ENCODE peak calls at places on chromosomes 3 and 15, in seven cellular contexts. I is adrenal gland, Z is OCI-LY7, D is cardiac muscle cell, O is adipocyte, G is neuronal stem cell, L is GM23248. X is an unnamed sample.

GRCh38 chr15:98776607-98777281 is 128.4 kb downstream of the IGF1R start:
- DNase-seq in I (peak; percentile 72), Z (no peak), D (peak; percentile 35), O (peak; percentile 40), G (no peak), L (peak; percentile 59), X (peak; percentile 98)

GRCh38 chr3:8655387-8655835 is 10.8 kb upstream of the SSUH2 start:
- DNase-seq in I (no peak), Z (no peak), D (no peak), O (no peak), G (no peak), L (no peak), X (no peak)

GRCh38 chr3:64505419-64505818 is 182.4 kb downstream of the ADAMTS9 start:
- DNase-seq in I (no peak), Z (no peak), D (no peak), O (peak; percentile 46), G (no peak), L (no peak), X (no peak)

GRCh38 chr15:98957655-98958054 is 49.9 kb downstream of the PGPEP1L start:
- DNase-seq in I (no peak), Z (no peak), D (no peak), O (no peak), G (no peak), L (no peak), X (no peak)

GRCh38 chr3:17039579-17039978 is 154.8 kb downstream of the PLCL2 start:
- DNase-seq in I (no peak), Z (no peak), D (no peak), O (peak; percentile 61), G (no peak), L (peak; percentile 88), X (no peak)

GRCh38 chr3:159113476-159113875 is 311.6 kb downstream of the MFSD1 start:
- DNase-seq in I (no peak), Z (no peak), D (no peak), O (no peak), G (no peak), L (no peak), X (no peak)

GRCh38 chr3:12363397-12364195 is 74.7 kb downstream of the PPARG start:
- DNase-seq in I (no peak), Z (no peak), D (no peak), O (no peak), G (no peak), L (no peak), X (no peak)

GRCh38 chr15:98519767-98520166 is 128.6 kb upstream of the IGF1R start:
- DNase-seq in I (no peak), Z (no peak), D (no peak), O (no peak), G (no peak), L (no peak), X (no peak)

GRCh38 chr3:24387493-24387892 is 107.2 kb downstream of the THRB start:
- DNase-seq in I (no peak), Z (no peak), D (no peak), O (peak; percentile 24), G (no peak), L (peak; percentile 74), X (no peak)

GRCh38 chr3:128787256-128788253 is 61.6 kb downstream of the RAB7A start:
- DNase-seq in I (no peak), Z (peak; percentile 31), D (no peak), O (peak; percentile 27), G (no peak), L (peak; percentile 55), X (peak; percentile 65)

GRCh38 chr15:34583399-34584320 is at the start of gene GOLGA8B:
- DNase-seq in I (peak; percentile 63), Z (peak; percentile 88), D (peak; percentile 91), O (peak; percentile 72), G (peak; percentile 76), L (peak; percentile 67), X (peak; percentile 77)

GRCh38 chr3:38992117-38992779 is 59.5 kb downstream of the SCN11A start:
- DNase-seq in I (no peak), Z (no peak), D (no peak), O (peak; percentile 56), G (no peak), L (peak; percentile 82), X (no peak)

GRCh38 chr3:101827211-101828174 is 21.8 kb upstream of the NFKBIZ start:
- DNase-seq in I (peak; percentile 87), Z (peak; percentile 92), D (peak; percentile 89), O (peak; percentile 90), G (peak; percentile 62), L (peak; percentile 90), X (peak; percentile 83)

GRCh38 chr15:58748040-58748786 is 1.3 kb downstream of the ADAM10 start:
- DNase-seq in I (no peak), Z (peak; percentile 77), D (peak; percentile 24), O (peak; percentile 54), G (no peak), L (peak; percentile 49), X (no peak)

GRCh38 chr15:78164010-78164409 is 14.8 kb downstream of the IDH3A start:
- DNase-seq in I (no peak), Z (no peak), D (no peak), O (no peak), G (no peak), L (no peak), X (no peak)
- H3K36me3 ChIP-seq in I (no peaks in the 10 kb centered on the region), Z (peaks cover 96% of the 10 kb centered on the region), D (peaks cover 85% of the 10 kb centered on the region), O (peaks cover 96% of the 10 kb centered on the region), G (peaks cover 12% of the 10 kb centered on the region), L (peaks cover 33% of the 10 kb centered on the region), X (peaks cover 90% of the 10 kb centered on the region)

GRCh38 chr15:76282451-76282850 is 28.8 kb downstream of the ETFA start:
- DNase-seq in I (no peak), Z (no peak), D (no peak), O (no peak), G (no peak), L (no peak), X (no peak)
- H3K36me3 ChIP-seq in I (no peaks in the 10 kb centered on the region), Z (peaks cover 87% of the 10 kb centered on the region), D (peaks cover 42% of the 10 kb centered on the region), O (peaks cover 97% of the 10 kb centered on the region), G (peaks cover 5% of the 10 kb centered on the region), L (peaks cover 43% of the 10 kb centered on the region), X (peaks cover 13% of the 10 kb centered on the region)

DNA sequence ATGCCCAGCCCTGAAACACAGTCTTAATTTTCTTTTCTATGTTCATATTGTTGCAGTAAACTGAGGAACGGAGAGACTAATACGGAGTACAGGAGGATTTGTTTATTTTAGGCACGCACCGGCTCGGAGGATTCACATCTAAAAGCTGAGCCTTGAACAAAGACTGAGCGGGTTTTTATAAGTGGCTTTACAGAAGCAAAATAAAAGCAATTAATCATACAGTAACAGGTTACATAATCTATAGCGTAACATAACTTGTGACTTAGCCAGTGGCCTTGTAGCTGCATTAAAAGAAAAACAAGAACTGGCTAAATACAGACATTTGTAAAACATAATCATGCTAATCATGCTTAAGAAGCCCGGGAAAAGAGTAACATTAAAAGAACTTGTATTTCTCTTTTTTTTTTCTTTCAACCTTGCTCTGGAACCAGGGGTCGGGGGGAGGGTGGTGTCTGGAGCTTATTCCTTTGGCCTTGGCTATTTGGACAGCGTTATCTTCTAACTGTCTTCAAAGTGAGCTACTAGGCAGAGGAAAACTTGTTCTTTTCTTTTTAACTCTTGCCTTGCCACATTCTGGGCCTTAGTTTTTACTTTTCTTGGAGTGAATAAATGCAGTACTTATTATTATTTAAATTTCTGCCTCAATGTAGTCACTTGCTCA is 17.5 kb downstream of the NUSAP1 start:
- DNase-seq in I (peak; percentile 41), Z (no peak), D (peak; percentile 39), O (no peak), G (no peak), L (no peak), X (no peak)
- H3K36me3 ChIP-seq in I (no peaks in the 10 kb centered on the region), Z (peaks cover 94% of the 10 kb centered on the region), D (peaks cover 8% of the 10 kb centered on the region), O (no peaks in the 10 kb centered on the region), G (peaks cover 49% of the 10 kb centered on the region), L (peaks cover 3% of the 10 kb centered on the region), X (no peaks in the 10 kb centered on the region)

GRCh38 chr15:42728562-42728961 is 8.4 kb downstream of the CDAN1 start:
- DNase-seq in I (no peak), Z (no peak), D (no peak), O (no peak), G (no peak), L (no peak), X (no peak)

GRCh38 chr15:42726114-42726513 is 10.8 kb downstream of the CDAN1 start:
- DNase-seq in I (no peak), Z (no peak), D (no peak), O (no peak), G (no peak), L (no peak), X (no peak)

GRCh38 chr15:42728975-42729374 is 8.0 kb downstream of the CDAN1 start:
- DNase-seq in I (no peak), Z (no peak), D (no peak), O (no peak), G (no peak), L (no peak), X (no peak)

GRCh38 chr15:42729409-42729808 is 7.5 kb downstream of the CDAN1 start:
- DNase-seq in I (no peak), Z (no peak), D (no peak), O (no peak), G (no peak), L (no peak), X (no peak)

DNA sequence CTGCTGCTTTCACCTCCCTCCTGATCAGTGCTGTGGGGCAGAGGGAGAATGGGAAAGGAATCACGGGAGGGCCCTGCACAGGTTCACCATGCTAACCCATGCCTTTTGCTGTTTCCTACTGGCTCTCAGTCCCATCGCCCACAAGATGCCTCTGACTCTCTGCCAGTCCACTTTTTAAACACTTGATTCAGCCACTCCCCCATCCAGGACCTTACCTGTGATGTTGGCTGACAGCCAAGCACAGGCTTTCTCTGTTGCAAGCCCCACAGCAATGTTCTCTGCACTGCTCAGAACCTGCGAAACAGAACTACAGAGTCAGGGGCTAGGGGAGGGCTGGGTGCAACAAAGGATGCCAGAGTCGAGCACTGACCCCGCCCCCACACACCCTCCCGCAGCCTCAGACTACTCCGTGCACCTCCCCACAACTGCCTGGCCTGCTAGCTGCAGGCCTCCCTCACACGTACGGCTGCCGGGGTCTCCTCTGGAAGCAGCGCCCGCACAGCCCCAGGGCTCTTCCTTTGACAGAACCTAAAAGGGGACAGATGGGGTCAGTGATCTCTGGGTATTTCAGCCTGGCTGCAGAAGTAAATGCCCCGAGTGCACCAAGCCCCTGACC is 9.1 kb downstream of the CDAN1 start:
- DNase-seq in I (no peak), Z (no peak), D (no peak), O (no peak), G (no peak), L (no peak), X (peak; percentile 92)
- H3K36me3 ChIP-seq in I (no peaks in the 10 kb centered on the region), Z (peaks cover 97% of the 10 kb centered on the region), D (peaks cover 58% of the 10 kb centered on the region), O (peaks cover 94% of the 10 kb centered on the region), G (peaks cover 50% of the 10 kb centered on the region), L (peaks cover 22% of the 10 kb centered on the region), X (peaks cover 65% of the 10 kb centered on the region)

GRCh38 chr3:100297784-100298183 is 36.8 kb upstream of the NIT2 start:
- DNase-seq in I (no peak), Z (no peak), D (no peak), O (no peak), G (no peak), L (peak; percentile 68), X (no peak)
- H3K36me3 ChIP-seq in I (no peaks in the 10 kb centered on the region), Z (peaks cover 36% of the 10 kb centered on the region), D (peaks cover 24% of the 10 kb centered on the region), O (peaks cover 76% of the 10 kb centered on the region), G (no peaks in the 10 kb centered on the region), L (peaks cover 70% of the 10 kb centered on the region), X (peaks cover 27% of the 10 kb centered on the region)